ENCODE peak calls at places on chromosomes 1 and 21, in eight cellular contexts. F, Z, B, K, S, N, C and O are unnamed samples.

GRCh38 chr21:37263827-37264226 is 3.3 kb downstream of the VPS26C start:
- DNase-seq in K (no peak), Z (no peak), B (no peak), F (no peak), S (no peak), N (no peak), C (no peak), O (no peak)

GRCh38 chr1:203117611-203118575 is 9.6 kb upstream of the ADORA1 start:
- DNase-seq in Z (peak; percentile 39), N (peak; percentile 63), K (peak; percentile 80), C (peak; percentile 79), F (peak; percentile 81), S (no peak), B (peak; percentile 83), O (no peak)

GRCh38 chr1:183655562-183656075 is 2.5 kb upstream of the APOBEC4 start:
- DNase-seq in S (peak; percentile 74), F (peak; percentile 88), K (peak; percentile 77), B (peak; percentile 94), N (peak; percentile 76), Z (peak; percentile 80), C (peak; percentile 70), O (no peak)

GRCh38 chr1:161258439-161259386 is at the start of gene PCP4L1:
- DNase-seq in F (peak; percentile 73), B (peak; percentile 72), Z (peak; percentile 77), K (peak; percentile 68), C (peak; percentile 68), S (no peak), N (peak; percentile 69), O (no peak)

GRCh38 chr1:28776341-28776740 is 35.6 kb upstream of the OPRD1 start:
- DNase-seq in B (no peak), Z (no peak), K (no peak), F (no peak), C (no peak), N (no peak), S (no peak), O (no peak)

GRCh38 chr1:99642053-99642452 is 3.9 kb upstream of the PALMD start:
- DNase-seq in B (no peak), Z (no peak), S (no peak), N (no peak), F (no peak), C (no peak), K (no peak), O (no peak)

GRCh38 chr1:170640581-170640980 is 23.4 kb upstream of the PRRX1 start:
- DNase-seq in F (no peak), N (no peak), B (no peak), Z (no peak), C (no peak), K (no peak), S (no peak), O (no peak)

GRCh38 chr1:184583837-184584236 is 170.8 kb downstream of the EDEM3 start:
- DNase-seq in B (no peak), Z (no peak), C (no peak), K (no peak), F (peak; percentile 17), N (no peak), S (no peak), O (no peak)

GRCh38 chr1:88877382-88877825 is 14.0 kb downstream of the GTF2B start:
- DNase-seq in S (peak; percentile 58), C (no peak), F (peak; percentile 41), N (no peak), K (no peak), Z (no peak), B (no peak), O (no peak)

GRCh38 chr1:156711011-156711817 is 5.8 kb upstream of the CRABP2 start:
- DNase-seq in N (no peak), K (no peak), S (no peak), Z (no peak), C (no peak), B (no peak), F (peak; percentile 76), O (no peak)

GRCh38 chr1:78225153-78225552 is 179.4 kb downstream of the GIPC2 start:
- DNase-seq in S (no peak), Z (no peak), B (no peak), C (no peak), N (no peak), F (no peak), K (no peak), O (no peak)

GRCh38 chr1:151292207-151293030 is 10.3 kb downstream of the ZNF687 start:
- DNase-seq in Z (no peak), B (no peak), F (no peak), K (no peak), S (no peak), N (no peak), C (peak; percentile 41), O (no peak)

GRCh38 chr1:206833741-206834140 is 31.7 kb upstream of the IL20 start:
- DNase-seq in K (peak; percentile 61), N (no peak), B (no peak), F (no peak), Z (no peak), S (no peak), C (no peak), O (no peak)

GRCh38 chr1:190205713-190206112 is 272.0 kb downstream of the BRINP3 start:
- DNase-seq in Z (no peak), S (no peak), C (no peak), B (no peak), N (no peak), F (peak; percentile 32), K (no peak), O (no peak)

GRCh38 chr1:14909273-14909672 is 244.3 kb upstream of the TMEM51 start:
- DNase-seq in S (no peak), N (no peak), B (no peak), Z (no peak), K (no peak), C (no peak), F (no peak), O (no peak)

GRCh38 chr1:14912831-14913230 is 240.7 kb upstream of the TMEM51 start:
- DNase-seq in Z (no peak), N (no peak), S (no peak), F (no peak), C (no peak), B (no peak), K (no peak), O (no peak)

GRCh38 chr1:14913475-14914155 is 239.9 kb upstream of the TMEM51 start:
- DNase-seq in C (no peak), K (no peak), Z (peak; percentile 75), S (peak; percentile 28), N (no peak), F (no peak), B (no peak), O (no peak)

GRCh38 chr1:14909920-14910466 is 243.6 kb upstream of the TMEM51 start:
- DNase-seq in Z (no peak), F (no peak), N (no peak), B (no peak), S (no peak), C (no peak), K (no peak), O (no peak)

DNA sequence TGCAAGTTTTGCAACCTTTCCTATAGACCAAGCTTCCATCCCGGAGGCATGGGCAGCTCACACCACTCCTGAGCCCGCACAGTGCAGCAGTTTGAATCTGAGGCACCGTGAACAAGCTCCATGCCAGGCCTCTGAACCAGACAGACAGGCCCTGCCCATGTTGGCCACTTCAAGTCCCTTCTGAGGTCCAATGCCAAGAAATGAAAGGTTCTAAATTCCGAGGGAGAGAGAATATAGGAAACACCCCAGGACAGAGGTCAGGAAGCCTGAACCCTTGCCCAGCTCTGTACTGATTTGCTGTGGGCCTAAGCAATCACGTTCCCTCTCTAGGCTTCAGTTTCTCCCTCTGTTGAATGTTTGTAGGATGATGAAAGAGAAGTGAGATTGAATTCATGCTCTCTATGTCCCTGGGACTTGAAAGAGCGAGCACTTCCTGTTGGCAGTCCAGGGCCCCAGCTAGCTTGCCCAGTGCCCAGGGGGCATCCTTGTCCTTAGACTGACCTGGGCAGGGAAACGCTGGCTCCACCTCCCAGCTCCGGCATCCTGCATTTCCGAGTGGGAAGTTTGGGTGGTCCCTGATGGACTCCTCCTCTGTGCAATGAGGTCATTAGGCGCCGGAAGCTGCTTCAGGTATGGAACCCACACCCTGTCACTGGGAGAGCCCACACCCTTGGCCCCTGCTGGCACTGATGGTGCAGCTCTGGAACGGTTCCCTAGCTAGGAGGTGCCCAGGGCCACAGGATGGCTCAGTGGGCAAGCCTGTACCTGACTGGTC is 242.4 kb upstream of the TMEM51 start:
- DNase-seq in Z (peak; percentile 75), N (no peak), S (no peak), B (no peak), K (no peak), F (no peak), C (no peak), O (peak; percentile 82)
- H3K27ac ChIP-seq in Z (peak overlapping the region; percentile 59), N (no peak overlapping the region), S (no peak overlapping the region), B (no peak overlapping the region), K (peak overlapping the region; percentile 36), F (no peak overlapping the region), C (peak overlapping the region; percentile 33), O (peak overlapping the region; percentile 69)

DNA sequence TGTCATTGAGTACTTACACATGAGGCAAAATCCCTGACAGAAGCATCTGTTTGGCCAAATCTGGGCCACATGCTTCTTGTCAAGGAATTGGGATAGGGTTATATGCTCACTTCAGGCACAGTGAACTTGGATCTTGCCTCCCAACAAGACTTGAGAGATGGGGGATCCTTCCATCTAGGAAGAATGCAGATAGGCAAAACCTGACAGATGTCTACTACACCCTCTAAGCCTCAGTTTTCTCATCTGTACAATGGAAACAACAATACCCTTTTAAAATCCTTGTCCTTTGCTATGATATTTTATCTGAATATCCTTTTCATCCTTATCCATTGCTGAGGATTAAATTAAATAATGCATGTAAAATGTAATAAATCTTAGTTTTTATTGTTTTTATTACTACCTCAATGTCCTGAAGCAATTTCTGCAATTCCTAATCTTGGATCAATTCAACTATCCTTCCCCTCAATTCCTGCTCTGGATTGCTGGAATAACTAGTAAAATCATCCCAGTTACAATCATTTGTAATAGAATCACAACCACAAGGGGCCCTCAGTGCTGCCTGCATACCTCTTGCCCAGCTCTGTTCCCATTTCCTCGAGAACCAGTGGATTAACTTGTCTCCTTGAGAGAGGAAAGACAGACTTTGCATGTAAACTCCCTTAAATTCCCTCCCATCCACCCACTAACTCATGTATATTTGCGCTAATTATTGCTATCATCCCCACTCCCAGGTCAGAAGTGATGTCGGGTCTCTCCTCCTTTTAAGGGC is 8.1 kb upstream of the XPR1 start:
- DNase-seq in C (no peak), K (no peak), B (peak; percentile 44), Z (no peak), N (no peak), S (no peak), F (peak; percentile 61), O (no peak)
- TF ChIP-seq CTCF in C (no peak), K (no peak), B (no peak), Z (no peak), N (no peak), S (no peak), F (peak; percentile 52), O (no peak)

DNA sequence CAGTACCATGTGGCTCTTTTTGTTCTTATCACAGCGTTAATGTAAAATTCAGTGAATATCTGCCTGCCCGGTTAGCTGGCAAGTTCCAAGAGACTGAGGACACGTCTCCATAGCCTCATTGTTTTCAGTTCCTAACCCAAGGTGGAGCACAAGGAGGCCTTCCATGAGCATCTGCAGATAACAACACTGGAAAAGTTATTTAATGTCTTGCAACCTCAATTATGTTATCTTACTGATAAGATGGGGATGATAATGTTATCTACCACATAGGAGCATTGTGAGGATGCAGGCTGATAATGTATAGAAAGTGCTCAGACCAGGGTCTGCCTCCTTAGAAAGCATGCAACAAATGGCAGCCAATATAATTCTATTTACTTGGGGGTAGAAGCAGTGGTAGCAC is 109.6 kb upstream of the DNAH14 start:
- DNase-seq in N (no peak), C (no peak), B (no peak), Z (no peak), K (no peak), F (no peak), S (no peak), O (no peak)
- H3K4me1 ChIP-seq in N (no peaks in the 10 kb centered on the region), C (no peaks in the 10 kb centered on the region), B (no peaks in the 10 kb centered on the region), Z (no peaks in the 10 kb centered on the region), K (no peaks in the 10 kb centered on the region), F (no peaks in the 10 kb centered on the region), S (no peaks in the 10 kb centered on the region), O (no peaks in the 10 kb centered on the region)

GRCh38 chr21:19547951-19548635 is 1144.5 kb upstream of the TMPRSS15 start:
- DNase-seq in F (no peak), C (no peak), N (no peak), S (no peak), Z (no peak), K (no peak), B (no peak), O (no peak)
- H3K27ac ChIP-seq in F (no peak overlapping the region), C (no peak overlapping the region), N (no peak overlapping the region), S (no peak overlapping the region), Z (no peak overlapping the region), K (no peak overlapping the region), B (no peak overlapping the region), O (no peak overlapping the region)